ENCODE peak calls at places on chromosomes 7 and 10, in five cellular contexts. One of them, this sample, is unnamed.

GRCh38 chr10:119509909-119510451 is 32.5 kb downstream of the RGS10 start:
- ATAC-seq in HepG2: peak; percentile 66
- ATAC-seq in K562: no peak
- ATAC-seq in HCT116: peak; percentile 26
- ATAC-seq in Panc1: peak; percentile 26
- ATAC-seq in this sample: peak; percentile 63

GRCh38 chr7:6250364-6250833 is 22.0 kb downstream of the CYTH3 start:
- ATAC-seq in HepG2: no peak
- ATAC-seq in K562: peak; percentile 57
- ATAC-seq in HCT116: no peak
- ATAC-seq in Panc1: no peak
- ATAC-seq in this sample: no peak

GRCh38 chr10:61949687-61950086 is 48.2 kb downstream of the ARID5B start:
- ATAC-seq in HepG2: no peak
- ATAC-seq in K562: no peak
- ATAC-seq in HCT116: no peak
- ATAC-seq in Panc1: no peak
- ATAC-seq in this sample: no peak

GRCh38 chr7:72278550-72278949 is 133.6 kb downstream of the CALN1 start:
- ATAC-seq in HepG2: no peak
- ATAC-seq in K562: peak; percentile 61
- ATAC-seq in HCT116: no peak
- ATAC-seq in Panc1: no peak
- ATAC-seq in this sample: no peak

GRCh38 chr10:124632064-124632531 is 112.1 kb downstream of the FAM53B start:
- ATAC-seq in HepG2: peak; percentile 62
- ATAC-seq in K562: peak; percentile 44
- ATAC-seq in HCT116: peak; percentile 36
- ATAC-seq in Panc1: peak; percentile 41
- ATAC-seq in this sample: peak; percentile 19

GRCh38 chr7:74519395-74519794 is 65.7 kb downstream of the GTF2IRD1 start:
- ATAC-seq in HepG2: no peak
- ATAC-seq in K562: no peak
- ATAC-seq in HCT116: no peak
- ATAC-seq in Panc1: no peak
- ATAC-seq in this sample: no peak

GRCh38 chr10:12849351-12850181 is 151.9 kb downstream of the CCDC3 start:
- ATAC-seq in HepG2: no peak
- ATAC-seq in K562: no peak
- ATAC-seq in HCT116: no peak
- ATAC-seq in Panc1: no peak
- ATAC-seq in this sample: peak; percentile 31

GRCh38 chr7:5532520-5533335 is 109.1 kb upstream of the TNRC18 start:
- ATAC-seq in HepG2: peak; percentile 32
- ATAC-seq in K562: peak; percentile 30
- ATAC-seq in HCT116: no peak
- ATAC-seq in Panc1: peak; percentile 10
- ATAC-seq in this sample: peak; percentile 8

GRCh38 chr7:157389951-157390730 is 53.3 kb downstream of the DNAJB6 start:
- ATAC-seq in HepG2: no peak
- ATAC-seq in K562: no peak
- ATAC-seq in HCT116: no peak
- ATAC-seq in Panc1: no peak
- ATAC-seq in this sample: no peak

GRCh38 chr10:79047875-79048638 is 20.7 kb upstream of the ZMIZ1 start:
- ATAC-seq in HepG2: peak; percentile 6
- ATAC-seq in K562: peak; percentile 90
- ATAC-seq in HCT116: no peak
- ATAC-seq in Panc1: no peak
- ATAC-seq in this sample: no peak

GRCh38 chr10:132593900-132594876 is 56.6 kb downstream of the INPP5A start:
- ATAC-seq in HepG2: no peak
- ATAC-seq in K562: no peak
- ATAC-seq in HCT116: no peak
- ATAC-seq in Panc1: no peak
- ATAC-seq in this sample: no peak

GRCh38 chr7:84113286-84113685 is 81.3 kb downstream of the SEMA3A start:
- ATAC-seq in HepG2: no peak
- ATAC-seq in K562: no peak
- ATAC-seq in HCT116: no peak
- ATAC-seq in Panc1: no peak
- ATAC-seq in this sample: no peak

GRCh38 chr7:145030754-145031153 is 194.9 kb upstream of the TPK1 start:
- ATAC-seq in HepG2: no peak
- ATAC-seq in K562: no peak
- ATAC-seq in HCT116: no peak
- ATAC-seq in Panc1: no peak
- ATAC-seq in this sample: no peak

GRCh38 chr7:150631866-150632864 is at the start of gene GIMAP6:
- ATAC-seq in HepG2: no peak
- ATAC-seq in K562: peak; percentile 74
- ATAC-seq in HCT116: no peak
- ATAC-seq in Panc1: no peak
- ATAC-seq in this sample: no peak

GRCh38 chr7:107860241-107860961 is 30.6 kb upstream of the DLD start:
- ATAC-seq in HepG2: no peak
- ATAC-seq in K562: no peak
- ATAC-seq in HCT116: no peak
- ATAC-seq in Panc1: no peak
- ATAC-seq in this sample: no peak

GRCh38 chr10:122648599-122649428 is 50.8 kb downstream of the C10orf120 start:
- ATAC-seq in HepG2: peak; percentile 82
- ATAC-seq in K562: peak; percentile 82
- ATAC-seq in HCT116: peak; percentile 89
- ATAC-seq in Panc1: peak; percentile 70
- ATAC-seq in this sample: no peak

GRCh38 chr7:151477867-151478266 is 37.9 kb upstream of the CRYGN start:
- ATAC-seq in HepG2: no peak
- ATAC-seq in K562: no peak
- ATAC-seq in HCT116: no peak
- ATAC-seq in Panc1: no peak
- ATAC-seq in this sample: no peak

GRCh38 chr7:106367018-106367420 is 82.2 kb upstream of the NAMPT start:
- ATAC-seq in HepG2: peak; percentile 93
- ATAC-seq in K562: peak; percentile 96
- ATAC-seq in HCT116: peak; percentile 71
- ATAC-seq in Panc1: no peak
- ATAC-seq in this sample: no peak

GRCh38 chr7:4164556-4164955 is 517.5 kb upstream of the FOXK1 start:
- ATAC-seq in HepG2: peak; percentile 95
- ATAC-seq in K562: no peak
- ATAC-seq in HCT116: peak; percentile 64
- ATAC-seq in Panc1: no peak
- ATAC-seq in this sample: no peak

GRCh38 chr7:94357076-94357475 is 37.6 kb upstream of the COL1A2 start:
- ATAC-seq in HepG2: no peak
- ATAC-seq in K562: no peak
- ATAC-seq in HCT116: no peak
- ATAC-seq in Panc1: no peak
- ATAC-seq in this sample: no peak

GRCh38 chr10:110822065-110822707 is 49.5 kb upstream of the PDCD4 start:
- ATAC-seq in HepG2: no peak
- ATAC-seq in K562: peak; percentile 70
- ATAC-seq in HCT116: no peak
- ATAC-seq in Panc1: no peak
- ATAC-seq in this sample: no peak

GRCh38 chr10:34124522-34125035 is 690.5 kb downstream of the PARD3 start:
- ATAC-seq in HepG2: peak; percentile 77
- ATAC-seq in K562: no peak
- ATAC-seq in HCT116: peak; percentile 100
- ATAC-seq in Panc1: peak; percentile 81
- ATAC-seq in this sample: no peak

GRCh38 chr10:81862596-81862995 is 12.4 kb upstream of the NRG3 start:
- ATAC-seq in HepG2: no peak
- ATAC-seq in K562: no peak
- ATAC-seq in HCT116: no peak
- ATAC-seq in Panc1: no peak
- ATAC-seq in this sample: no peak
- H3K4me1 ChIP-seq in HepG2: no peaks in the 10 kb centered on the region
- H3K4me1 ChIP-seq in K562: no peaks in the 10 kb centered on the region
- H3K4me1 ChIP-seq in HCT116: no peaks in the 10 kb centered on the region
- H3K4me1 ChIP-seq in Panc1: no peaks in the 10 kb centered on the region
- H3K4me1 ChIP-seq in this sample: no peaks in the 10 kb centered on the region

DNA sequence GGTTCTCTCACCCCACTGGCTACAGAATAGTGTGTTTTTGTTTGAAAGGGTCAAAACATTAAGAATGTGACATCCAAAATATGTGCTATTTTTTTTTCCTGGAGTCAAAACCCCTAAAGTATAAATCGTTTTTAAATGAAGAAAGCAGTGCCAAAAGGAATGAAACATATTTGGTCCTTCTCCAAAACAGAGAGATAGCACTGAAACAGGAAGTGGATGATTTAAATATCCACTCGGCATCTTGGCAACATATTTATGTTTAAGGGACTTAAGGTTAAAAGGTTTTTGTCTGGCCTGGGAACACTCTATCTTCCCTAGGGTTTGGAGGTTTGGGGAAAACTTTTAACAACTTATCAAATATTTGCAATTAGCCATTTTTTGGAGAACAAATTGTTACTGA is 32.4 kb downstream of the CALD1 start:
- ATAC-seq in HepG2: no peak
- ATAC-seq in K562: no peak
- ATAC-seq in HCT116: no peak
- ATAC-seq in Panc1: no peak
- ATAC-seq in this sample: no peak
- TF ChIP-seq POLR2AphosphoS5 in HepG2: no peak
- TF ChIP-seq POLR2AphosphoS5 in K562: no peak
- TF ChIP-seq POLR2AphosphoS5 in HCT116: no peak
- TF ChIP-seq POLR2AphosphoS5 in Panc1: no peak
- TF ChIP-seq POLR2AphosphoS5 in this sample: peak; percentile 31

DNA sequence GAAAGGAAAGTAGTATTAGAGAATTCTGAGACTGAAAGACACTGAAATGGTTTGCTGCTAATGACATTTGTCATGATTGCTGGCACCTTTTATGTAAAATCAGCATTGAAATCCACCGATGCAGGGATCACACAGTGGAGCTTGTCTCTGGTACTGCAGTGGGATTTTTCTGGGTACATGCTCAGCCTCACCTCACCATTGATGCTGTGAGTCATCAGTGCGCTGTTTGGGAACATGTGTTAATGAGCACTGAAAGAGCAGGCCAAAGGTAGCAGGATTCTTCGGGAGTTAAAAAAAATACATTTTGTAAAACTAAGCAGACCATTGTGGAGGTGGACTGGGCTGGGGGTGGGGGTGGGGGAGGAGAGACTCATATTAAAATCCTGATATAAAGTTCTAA is 174.9 kb downstream of the CREB5 start:
- ATAC-seq in HepG2: no peak
- ATAC-seq in K562: no peak
- ATAC-seq in HCT116: no peak
- ATAC-seq in Panc1: no peak
- ATAC-seq in this sample: no peak
- H3K4me1 ChIP-seq in HepG2: no peaks in the 10 kb centered on the region
- H3K4me1 ChIP-seq in K562: no peaks in the 10 kb centered on the region
- H3K4me1 ChIP-seq in HCT116: peaks cover 2% of the 10 kb centered on the region
- H3K4me1 ChIP-seq in Panc1: no peaks in the 10 kb centered on the region
- H3K4me1 ChIP-seq in this sample: no peaks in the 10 kb centered on the region

GRCh38 chr7:30166155-30166840 is 31.5 kb downstream of the MTURN start:
- ATAC-seq in HepG2: no peak
- ATAC-seq in K562: no peak
- ATAC-seq in HCT116: no peak
- ATAC-seq in Panc1: no peak
- ATAC-seq in this sample: no peak
- TF ChIP-seq POLR2AphosphoS5 in HepG2: no peak
- TF ChIP-seq POLR2AphosphoS5 in K562: no peak
- TF ChIP-seq POLR2AphosphoS5 in HCT116: no peak
- TF ChIP-seq POLR2AphosphoS5 in Panc1: no peak
- TF ChIP-seq POLR2AphosphoS5 in this sample: no peak

GRCh38 chr10:86267286-86268195 is 99.1 kb downstream of the GRID1 start:
- ATAC-seq in HepG2: no peak
- ATAC-seq in K562: no peak
- ATAC-seq in HCT116: no peak
- ATAC-seq in Panc1: no peak
- ATAC-seq in this sample: no peak

GRCh38 chr10:86265236-86265876 is 101.2 kb downstream of the GRID1 start:
- ATAC-seq in HepG2: no peak
- ATAC-seq in K562: no peak
- ATAC-seq in HCT116: no peak
- ATAC-seq in Panc1: no peak
- ATAC-seq in this sample: no peak

GRCh38 chr10:86265877-86266259 is 100.7 kb downstream of the GRID1 start:
- ATAC-seq in HepG2: no peak
- ATAC-seq in K562: no peak
- ATAC-seq in HCT116: no peak
- ATAC-seq in Panc1: no peak
- ATAC-seq in this sample: no peak

GRCh38 chr10:86264481-86265231 is 101.9 kb downstream of the GRID1 start:
- ATAC-seq in HepG2: no peak
- ATAC-seq in K562: no peak
- ATAC-seq in HCT116: no peak
- ATAC-seq in Panc1: no peak
- ATAC-seq in this sample: no peak

DNA sequence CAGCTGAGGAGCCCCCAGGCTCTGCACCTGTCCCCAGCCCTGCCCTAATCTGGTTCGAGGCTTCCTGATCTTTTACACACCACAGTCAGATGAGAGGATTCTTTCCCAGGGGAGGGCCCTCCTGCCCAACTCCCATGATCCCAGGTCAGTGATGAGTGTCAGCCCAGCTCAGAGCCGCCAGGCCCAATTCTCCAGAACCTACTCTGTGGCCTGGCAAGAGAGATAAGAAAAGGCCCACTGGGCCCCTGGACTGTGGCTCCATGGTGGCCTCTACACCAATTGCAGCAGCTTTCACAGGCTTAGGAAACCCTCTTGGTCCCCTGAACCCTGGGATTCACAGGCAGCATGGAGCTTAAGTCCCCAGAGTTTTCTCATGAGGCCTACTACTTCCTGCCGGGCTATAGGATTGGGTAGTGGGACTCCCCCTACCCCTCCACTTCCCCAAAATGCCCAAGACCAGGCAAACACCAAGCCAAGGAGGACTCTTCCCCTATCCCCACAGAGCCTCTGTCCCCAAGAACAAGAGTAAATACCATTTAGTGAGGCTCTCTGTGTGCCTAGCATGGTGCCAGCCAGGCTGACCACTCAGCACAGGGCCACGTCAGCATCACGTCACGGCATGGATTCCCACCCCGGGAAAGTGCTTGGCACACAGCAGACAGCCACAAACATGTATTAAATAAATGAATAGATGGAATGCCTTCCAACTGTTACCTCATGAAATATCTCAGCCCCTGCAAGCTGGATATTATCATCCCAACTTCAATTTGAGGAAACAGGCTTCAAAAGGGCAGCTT is 100.0 kb downstream of the GRID1 start:
- ATAC-seq in HepG2: no peak
- ATAC-seq in K562: no peak
- ATAC-seq in HCT116: no peak
- ATAC-seq in Panc1: no peak
- ATAC-seq in this sample: no peak
- H3K4me1 ChIP-seq in HepG2: no peaks in the 10 kb centered on the region
- H3K4me1 ChIP-seq in K562: peaks cover 4% of the 10 kb centered on the region
- H3K4me1 ChIP-seq in HCT116: no peaks in the 10 kb centered on the region
- H3K4me1 ChIP-seq in Panc1: peaks cover 5% of the 10 kb centered on the region
- H3K4me1 ChIP-seq in this sample: no peaks in the 10 kb centered on the region